ENCODE peak calls at places on chromosome 19, in five cellular contexts. R is NCI-H1048, K is Peyer's patch, F is nephron progenitor cell, G is GM03348. A is an unnamed sample.

GRCh38 chr19:35419046-35419445 is 29.0 kb upstream of the FFAR2 start:
- DNase-seq in K (no peak), G (no peak), F (no peak), R (no peak), A (no peak)

GRCh38 chr19:33904681-33905080 is 108.0 kb downstream of the KCTD15 start:
- DNase-seq in R (no peak), K (no peak), F (no peak), G (no peak), A (no peak)

GRCh38 chr19:55344444-55344843 is 4.8 kb downstream of the KMT5C start:
- DNase-seq in K (no peak), F (no peak), R (no peak), G (no peak), A (no peak)

GRCh38 chr19:56015756-56016155 is 29.2 kb downstream of the NLRP5 start:
- DNase-seq in G (no peak), K (no peak), R (no peak), F (peak), A (no peak)

GRCh38 chr19:23160766-23161165 is 43.9 kb downstream of the ZNF730 start:
- DNase-seq in G (no peak), F (no peak), K (no peak), R (no peak), A (no peak)

GRCh38 chr19:1340681-1341469 is 42.8 kb upstream of the NDUFS7 start:
- DNase-seq in F (no peak), G (no peak), R (no peak), K (no peak), A (no peak)

GRCh38 chr19:19447536-19448237 is 42.2 kb downstream of the GATAD2A start:
- DNase-seq in F (no peak), R (no peak), G (no peak), K (peak), A (no peak)

GRCh38 chr19:55495646-55496349 is 7.6 kb downstream of the SSC5D start:
- DNase-seq in G (no peak), F (no peak), K (no peak), R (no peak), A (no peak)

GRCh38 chr19:16869331-16869972 is 19.3 kb upstream of the F2RL3 start:
- DNase-seq in F (no peak), K (no peak), R (no peak), G (no peak), A (no peak)

GRCh38 chr19:12270854-12271253 is 23.8 kb downstream of the ZNF44 start:
- DNase-seq in K (no peak), R (no peak), G (no peak), F (no peak), A (no peak)

GRCh38 chr19:41351339-41352245 is 2.1 kb downstream of the TGFB1 start:
- DNase-seq in F (peak), R (no peak), K (peak), G (peak), A (peak)

GRCh38 chr19:11067356-11068113 is 21.7 kb upstream of the LDLR start:
- DNase-seq in G (no peak), K (no peak), F (no peak), R (no peak), A (no peak)

GRCh38 chr19:8304841-8305621 is 3.1 kb downstream of the CD320 start:
- DNase-seq in G (no peak), R (peak), F (peak), K (no peak), A (no peak)

GRCh38 chr19:46713781-46714522 is 3.0 kb downstream of the PRKD2 start:
- DNase-seq in R (peak), G (peak), K (peak), F (peak), A (peak)

GRCh38 chr19:42313840-42314755 is 989 bp downstream of the TMEM145 start:
- DNase-seq in F (no peak), K (no peak), G (no peak), R (no peak), A (no peak)

GRCh38 chr19:14368011-14368513 is 13.2 kb upstream of the ADGRE5 start:
- DNase-seq in R (no peak), K (no peak), F (no peak), G (no peak), A (no peak)

GRCh38 chr19:40609561-40610395 is 8.6 kb downstream of the LTBP4 start:
- DNase-seq in G (peak), K (peak), R (no peak), F (peak), A (peak)

GRCh38 chr19:17104679-17105078 is 29.1 kb downstream of the MYO9B start:
- DNase-seq in K (no peak), F (no peak), R (no peak), G (no peak), A (no peak)

GRCh38 chr19:45114116-45114515 is 21.1 kb downstream of the PPP1R37 start:
- DNase-seq in F (no peak), G (no peak), K (no peak), R (no peak), A (no peak)

GRCh38 chr19:16069813-16070365 is 6.4 kb upstream of the TPM4 start:
- DNase-seq in G (no peak), F (no peak), K (peak), R (no peak), A (no peak)

GRCh38 chr19:3062165-3063105 is at the start of gene TLE5:
- DNase-seq in G (peak), F (peak), K (peak), R (no peak), A (peak)

GRCh38 chr19:47471733-47472457 is at the start of gene SLC8A2:
- DNase-seq in G (peak), K (no peak), R (peak), F (peak), A (peak)

GRCh38 chr19:13621413-13621812 is 115.1 kb upstream of the CACNA1A start:
- DNase-seq in G (peak), K (no peak), R (no peak), F (no peak), A (peak)

GRCh38 chr19:40539070-40539469 is 37.6 kb upstream of the SHKBP1 start:
- DNase-seq in K (no peak), F (no peak), R (no peak), G (no peak), A (no peak)

GRCh38 chr19:3516675-3517207 is 10.6 kb downstream of the FZR1 start:
- DNase-seq in G (no peak), K (no peak), R (no peak), F (no peak), A (no peak)